ENCODE peak calls at places on chromosomes 13 and 19, in five cellular contexts. R is activated naive CD4-positive, alpha-beta T cell treated with Interleukin-2 at 50 U/mL for 16 hours; D is ACHN; G is activated CD4-positive, alpha-beta T cell treated with anti-CD3 and anti-CD28 coated beads for 24 hours; Q is HTR-8/SVneo. C is an unnamed sample.

GRCh38 chr13:97202761-97203160 is 19.4 kb upstream of the MBNL2 start:
- DNase-seq in R (no peak), D (no peak), G (no peak), Q (no peak), C (no peak)

GRCh38 chr13:34044660-34045080 is 226.7 kb downstream of the RFC3 start:
- DNase-seq in R (no peak), D (no peak), G (no peak), Q (peak), C (peak)

GRCh38 chr13:32905063-32905863 is 111.0 kb upstream of the KL start:
- DNase-seq in R (no peak), D (no peak), G (no peak), Q (no peak), C (peak)

GRCh38 chr13:98549728-98550317 is 27.1 kb downstream of the STK24 start:
- DNase-seq in R (no peak), D (no peak), G (no peak), Q (no peak), C (no peak)

GRCh38 chr13:75959861-75960481 is 323.8 kb downstream of the LMO7 start:
- DNase-seq in R (no peak), D (no peak), G (no peak), Q (no peak), C (no peak)

GRCh38 chr13:21009036-21009435 is 52.4 kb downstream of the LATS2 start:
- DNase-seq in R (no peak), D (no peak), G (no peak), Q (no peak), C (no peak)

GRCh38 chr19:33798701-33799111 is 2.0 kb downstream of the KCTD15 start:
- DNase-seq in R (no peak), D (no peak), G (no peak), Q (no peak), C (no peak)

GRCh38 chr19:16587031-16588023 is 15.1 kb upstream of the SLC35E1 start:
- DNase-seq in R (peak), D (no peak), G (no peak), Q (no peak), C (no peak)

GRCh38 chr19:18173572-18174294 is at the start of gene IFI30:
- DNase-seq in R (peak), D (peak), G (peak), Q (peak), C (no peak)

GRCh38 chr19:47231215-47232054 is 436 bp upstream of the BBC3 start:
- DNase-seq in R (peak), D (peak), G (peak), Q (peak), C (peak)

GRCh38 chr13:73462241-73462640 is 403.4 kb downstream of the KLF5 start:
- DNase-seq in R (no peak), D (no peak), G (no peak), Q (no peak), C (no peak)

GRCh38 chr19:19402656-19403372 is 2.7 kb upstream of the GATAD2A start:
- DNase-seq in R (no peak), D (no peak), G (no peak), Q (no peak), C (no peak)

GRCh38 chr13:49148405-49148804 is 71.7 kb upstream of the MLNR start:
- DNase-seq in R (no peak), D (no peak), G (no peak), Q (no peak), C (no peak)

GRCh38 chr13:74891610-74892009 is 590.4 kb downstream of the TBC1D4 start:
- DNase-seq in R (no peak), D (peak), G (no peak), Q (no peak), C (peak)

GRCh38 chr13:43766766-43767165 is 20.0 kb downstream of the ENOX1 start:
- DNase-seq in R (no peak), D (no peak), G (no peak), Q (no peak), C (no peak)

GRCh38 chr13:97967226-97967625 is 13.8 kb downstream of the IPO5 start:
- DNase-seq in R (no peak), D (no peak), G (no peak), Q (no peak), C (no peak)

GRCh38 chr13:43074824-43075510 is 51.6 kb downstream of the DNAJC15 start:
- DNase-seq in R (no peak), D (no peak), G (no peak), Q (no peak), C (no peak)

GRCh38 chr13:74889321-74889720 is 592.6 kb downstream of the TBC1D4 start:
- DNase-seq in R (no peak), D (no peak), G (no peak), Q (no peak), C (no peak)

GRCh38 chr13:62387642-62388041 is 972.0 kb upstream of the PCDH20 start:
- DNase-seq in R (no peak), D (peak), G (no peak), Q (peak), C (no peak)

GRCh38 chr13:74325106-74325505 is 190.9 kb upstream of the KLF12 start:
- DNase-seq in R (no peak), D (no peak), G (no peak), Q (peak), C (peak)

GRCh38 chr19:44846455-44847143 is 502 bp downstream of the NECTIN2 start:
- DNase-seq in R (no peak), D (peak), G (no peak), Q (no peak), C (peak)

GRCh38 chr13:110680852-110681251 is 25.1 kb downstream of the CARS2 start:
- DNase-seq in R (peak), D (peak), G (no peak), Q (no peak), C (no peak)

GRCh38 chr19:6215701-6216235 is 64.0 kb downstream of the MLLT1 start:
- DNase-seq in R (no peak), D (no peak), G (no peak), Q (no peak), C (no peak)

GRCh38 chr19:29467824-29468401 is 57.9 kb upstream of the VSTM2B start:
- DNase-seq in R (peak), D (peak), G (no peak), Q (no peak), C (no peak)

GRCh38 chr19:14147797-14148605 is 11.6 kb upstream of the ASF1B start:
- DNase-seq in R (peak), D (peak), G (peak), Q (peak), C (peak)

GRCh38 chr19:17302391-17303166 is 646 bp downstream of the ABHD8 start:
- DNase-seq in R (no peak), D (no peak), G (no peak), Q (no peak), C (no peak)

GRCh38 chr19:47663911-47664771 is 49.1 kb upstream of the EHD2 start:
- DNase-seq in R (no peak), D (no peak), G (no peak), Q (peak), C (no peak)

GRCh38 chr19:49690073-49690655 is 752 bp upstream of the CPT1C start:
- DNase-seq in R (no peak), D (no peak), G (no peak), Q (no peak), C (no peak)

GRCh38 chr13:41561179-41561578 is 103.8 kb downstream of the RGCC start:
- DNase-seq in R (no peak), D (no peak), G (no peak), Q (no peak), C (no peak)

GRCh38 chr13:100540621-100541020 is 48.0 kb downstream of the GGACT start:
- DNase-seq in R (no peak), D (no peak), G (no peak), Q (no peak), C (no peak)

GRCh38 chr19:46733693-46734240 is 12.1 kb upstream of the FKRP start:
- DNase-seq in R (no peak), D (no peak), G (no peak), Q (no peak), C (no peak)

GRCh38 chr13:33355470-33355869 is 69.9 kb upstream of the STARD13 start:
- DNase-seq in R (no peak), D (no peak), G (no peak), Q (no peak), C (no peak)

GRCh38 chr19:6117534-6117933 is 7.2 kb upstream of the RFX2 start:
- DNase-seq in R (no peak), D (no peak), G (no peak), Q (no peak), C (no peak)

GRCh38 chr19:1324792-1325567 is 39.3 kb downstream of the EFNA2 start:
- DNase-seq in R (peak), D (peak), G (peak), Q (peak), C (no peak)

GRCh38 chr13:39688278-39688677 is 32.8 kb downstream of the COG6 start:
- DNase-seq in R (no peak), D (no peak), G (no peak), Q (no peak), C (no peak)

GRCh38 chr19:19224852-19225494 is 13.2 kb downstream of the NCAN start:
- DNase-seq in R (peak), D (peak), G (peak), Q (peak), C (peak)

GRCh38 chr13:105579821-105580707 is 955.4 kb downstream of the EFNB2 start:
- DNase-seq in R (no peak), D (no peak), G (no peak), Q (no peak), C (no peak)

GRCh38 chr13:37492741-37493514 is 105.6 kb downstream of the POSTN start:
- DNase-seq in R (no peak), D (no peak), G (no peak), Q (peak), C (peak)

GRCh38 chr19:27657271-27658051 is 1555.5 kb downstream of the UQCRFS1 start:
- DNase-seq in R (no peak), D (no peak), G (no peak), Q (no peak), C (no peak)

GRCh38 chr19:3667766-3668165 is 32.5 kb downstream of the PIP5K1C start:
- DNase-seq in R (no peak), D (no peak), G (no peak), Q (no peak), C (no peak)

C was measured in COLO829.